ENCODE peak calls at places on chromosomes 12 and 14, in four cellular contexts. M is adrenal gland, C is GM06990, P is neural crest cell. V is an unnamed sample.
A peak's percentile ranks its signal among the peaks of the same experiment; 100 is the strongest.

GRCh38 chr14:100079606-100080005 is 14.4 kb downstream of the EVL start:
- DNase-seq in M (no peak), C (no peak), P (no peak), V (no peak)

GRCh38 chr14:65170768-65171251 is 68.5 kb upstream of the MAX start:
- DNase-seq in M (peak; percentile 21), C (peak; percentile 62), P (peak; percentile 50), V (peak; percentile 23)

GRCh38 chr14:94043111-94043755 is 17.1 kb downstream of the OTUB2 start:
- DNase-seq in M (no peak), C (no peak), P (no peak), V (no peak)

GRCh38 chr14:98143566-98143965 is 1128.4 kb downstream of the BCL11B start:
- DNase-seq in M (no peak), C (no peak), P (no peak), V (no peak)

GRCh38 chr14:22448905-22449611 is 140.0 kb downstream of the DAD1 start:
- DNase-seq in M (no peak), C (peak; percentile 33), P (no peak), V (no peak)

GRCh38 chr12:22334696-22335290 is at the start of gene ST8SIA1:
- DNase-seq in M (peak; percentile 63), C (no peak), P (peak; percentile 57), V (peak; percentile 42)

GRCh38 chr14:77681196-77682157 is 26.3 kb downstream of the ALKBH1 start:
- DNase-seq in M (no peak), C (no peak), P (no peak), V (no peak)

GRCh38 chr12:42448841-42449240 is 122.9 kb downstream of the PPHLN1 start:
- DNase-seq in M (no peak), C (no peak), P (no peak), V (no peak)

GRCh38 chr12:32163596-32163995 is 56.9 kb downstream of the BICD1 start:
- DNase-seq in M (no peak), C (no peak), P (no peak), V (no peak)

GRCh38 chr14:105944632-105945610 is 418.5 kb downstream of the TMEM121 start:
- DNase-seq in M (peak; percentile 73), C (peak; percentile 6), P (no peak), V (peak; percentile 80)

GRCh38 chr14:97120204-97121120 is 323.3 kb downstream of the VRK1 start:
- DNase-seq in M (no peak), C (peak; percentile 10), P (no peak), V (no peak)

GRCh38 chr14:88470542-88471440 is 84.0 kb downstream of the PTPN21 start:
- DNase-seq in M (no peak), C (no peak), P (no peak), V (no peak)

GRCh38 chr14:94332587-94332986 is 9.5 kb upstream of the SERPINA6 start:
- DNase-seq in M (no peak), C (no peak), P (no peak), V (no peak)

GRCh38 chr14:34628681-34629135 is 1.2 kb downstream of the SNX6 start:
- DNase-seq in M (peak; percentile 23), C (no peak), P (no peak), V (peak; percentile 32)

GRCh38 chr12:51323317-51323960 is 535 bp downstream of the BIN2 start:
- DNase-seq in M (no peak), C (no peak), P (no peak), V (peak; percentile 33)

GRCh38 chr12:11855993-11856374 is 206.5 kb downstream of the ETV6 start:
- DNase-seq in M (no peak), C (peak; percentile 64), P (no peak), V (no peak)

GRCh38 chr14:87522575-87522974 is 470.4 kb downstream of the GALC start:
- DNase-seq in M (no peak), C (no peak), P (no peak), V (no peak)

GRCh38 chr12:31306871-31307270 is 19.1 kb downstream of the SINHCAF start:
- DNase-seq in M (no peak), C (no peak), P (no peak), V (no peak)

GRCh38 chr12:632102-632696 is 31.0 kb downstream of the NINJ2 start:
- DNase-seq in M (no peak), C (no peak), P (no peak), V (no peak)

GRCh38 chr12:115163710-115164109 is 479.7 kb upstream of the TBX3 start:
- DNase-seq in M (no peak), C (no peak), P (no peak), V (no peak)

GRCh38 chr14:90808759-90809529 is 7.3 kb downstream of the TTC7B start:
- DNase-seq in M (no peak), C (no peak), P (no peak), V (no peak)

GRCh38 chr12:62977419-62977818 is 42.5 kb upstream of the PPM1H start:
- DNase-seq in M (no peak), C (no peak), P (no peak), V (no peak)

GRCh38 chr12:116266220-116266619 is 11.3 kb downstream of the MED13L start:
- DNase-seq in M (no peak), C (no peak), P (no peak), V (no peak)

GRCh38 chr12:32821293-32822089 is 65.8 kb upstream of the YARS2 start:
- DNase-seq in M (no peak), C (no peak), P (no peak), V (no peak)

GRCh38 chr14:82861321-82861720 is 1327.7 kb upstream of the SEL1L start:
- DNase-seq in M (no peak), C (no peak), P (no peak), V (no peak)

GRCh38 chr14:81471062-81471461 is 62.6 kb downstream of the SEL1L start:
- DNase-seq in M (no peak), C (peak; percentile 53), P (no peak), V (no peak)

GRCh38 chr12:132955094-132955932 is 793 bp downstream of the ZNF605 start:
- DNase-seq in M (peak; percentile 59), C (peak; percentile 70), P (peak; percentile 20), V (no peak)

GRCh38 chr14:79791055-79791732 is 420.1 kb downstream of the DIO2 start:
- DNase-seq in M (no peak), C (no peak), P (no peak), V (no peak)

GRCh38 chr14:30291216-30291615 is 267.7 kb upstream of the G2E3 start:
- DNase-seq in M (no peak), C (no peak), P (no peak), V (no peak)

DNA sequence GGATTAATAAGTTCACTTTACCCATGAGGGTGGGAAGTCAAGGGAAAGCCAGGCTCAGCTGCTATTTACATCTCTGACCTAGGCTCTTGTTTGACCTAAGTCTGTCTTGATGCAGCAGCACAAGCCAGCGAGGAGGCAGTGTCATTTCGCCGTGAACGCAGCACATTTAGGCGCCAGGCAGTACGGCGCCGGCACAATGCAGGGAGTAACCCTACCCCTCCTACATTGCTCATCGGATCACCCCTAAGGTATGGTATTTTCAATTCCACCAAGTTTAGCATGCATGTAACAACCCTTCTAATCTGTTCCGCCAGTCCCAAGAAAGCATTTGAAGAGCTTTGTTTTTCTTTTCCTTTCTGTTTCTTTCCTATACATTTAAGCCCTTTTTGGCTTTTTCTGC is 81.2 kb downstream of the PCNX1 start:
- DNase-seq in M (no peak), C (no peak), P (no peak), V (no peak)
- TF ChIP-seq CTCF in M (no peak), C (no peak), P (no peak), V (no peak)

GRCh38 chr14:101331141-101331525 is 230.2 kb upstream of the DIO3 start:
- DNase-seq in M (no peak), C (no peak), P (no peak), V (no peak)
- TF ChIP-seq CTCF in M (no peak), C (no peak), P (no peak), V (no peak)

GRCh38 chr14:57189070-57189469 is 79.6 kb downstream of the EXOC5 start:
- DNase-seq in M (no peak), C (no peak), P (no peak), V (no peak)
- TF ChIP-seq CTCF in M (no peak), C (peak; percentile 7), P (peak; percentile 47), V (no peak)

DNA sequence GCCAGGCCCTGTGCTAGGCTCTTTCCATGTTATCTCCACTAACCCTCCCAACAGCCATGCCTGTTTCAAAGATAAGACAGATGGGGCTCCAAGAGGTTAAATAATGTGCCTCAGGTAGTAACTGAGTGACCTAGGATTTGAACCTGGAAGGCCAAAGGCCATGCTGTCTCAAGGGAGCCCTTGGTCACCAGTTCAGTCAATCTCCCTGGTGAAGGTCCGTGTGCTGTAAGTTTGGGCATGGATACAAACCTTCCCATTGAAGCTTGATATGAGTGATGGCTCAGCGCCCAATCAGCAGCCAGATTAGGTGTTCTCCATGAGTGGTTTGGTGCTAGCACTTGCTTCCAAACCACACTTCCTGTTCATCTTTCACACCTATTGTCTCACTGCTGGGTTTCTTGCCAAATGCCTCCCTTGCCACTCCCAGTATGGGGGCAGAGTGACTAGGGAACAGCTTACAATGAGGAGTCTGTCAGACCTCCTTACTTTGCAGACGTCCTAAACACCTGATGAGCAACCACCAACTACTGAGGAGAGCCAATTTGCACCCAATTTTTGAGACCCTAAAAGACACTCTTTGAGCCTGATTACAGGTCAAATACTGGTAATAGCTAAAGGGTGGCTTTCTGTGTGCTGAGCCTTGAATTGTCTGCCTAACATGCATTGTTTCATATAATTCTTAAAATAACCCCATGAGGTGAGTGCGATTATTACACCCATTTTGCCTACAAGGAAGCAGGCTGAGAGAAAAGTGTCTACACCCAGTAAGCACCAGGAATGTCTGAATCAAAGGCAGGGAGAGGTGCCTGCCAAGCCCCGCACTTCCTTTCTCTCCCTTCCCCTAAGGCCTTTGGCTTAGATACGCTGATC is 48.5 kb upstream of the FOS start:
- DNase-seq in M (peak; percentile 11), C (peak; percentile 65), P (no peak), V (peak; percentile 52)
- TF ChIP-seq CTCF in M (no peak), C (no peak), P (peak; percentile 54), V (peak; percentile 35)

DNA sequence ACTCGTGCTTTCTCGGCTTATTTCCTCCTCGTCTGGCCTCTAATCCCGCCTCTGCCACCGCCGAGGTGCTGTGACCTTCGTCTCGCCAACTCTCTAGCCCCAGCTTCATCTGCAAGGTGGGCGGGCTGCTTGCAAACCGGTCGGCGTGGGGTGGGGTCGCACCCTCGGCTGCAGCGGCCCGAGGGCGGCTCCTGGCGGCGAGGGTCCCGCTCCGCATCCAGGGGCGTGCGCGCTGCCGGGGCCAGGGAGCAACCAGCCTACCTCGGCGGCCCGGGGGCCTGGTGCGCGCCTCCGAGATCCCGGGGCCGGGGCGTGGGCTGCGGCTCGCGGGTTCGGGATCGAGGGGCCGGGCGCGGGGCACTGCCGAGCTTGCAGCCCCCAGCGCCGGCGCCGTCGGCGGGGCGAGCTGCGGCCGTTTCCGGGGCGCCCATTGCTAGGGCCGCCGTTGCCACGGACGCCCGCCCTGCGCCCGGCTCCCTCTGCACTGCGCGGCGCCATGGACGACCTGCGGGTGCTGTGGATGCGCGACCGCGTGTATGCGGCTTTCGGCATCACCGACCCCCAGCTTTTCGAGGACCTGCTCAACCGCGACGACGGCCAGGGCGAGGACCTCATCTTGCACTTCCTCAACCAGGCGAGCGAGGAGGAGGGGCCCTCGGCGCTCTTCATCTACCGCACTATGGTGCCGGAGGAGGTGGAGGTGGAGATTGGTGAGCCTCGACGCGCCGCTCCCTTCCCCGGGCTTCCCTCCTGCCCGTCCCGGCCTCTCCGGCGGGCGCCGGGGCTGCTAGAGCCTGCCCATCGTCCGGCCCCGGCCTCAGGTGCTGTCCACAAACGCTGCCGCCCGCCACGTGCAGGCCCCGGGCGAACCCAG is at the start of gene DNAH10:
- DNase-seq in M (peak; percentile 5), C (peak; percentile 76), P (peak; percentile 68), V (peak; percentile 57)
- TF ChIP-seq CTCF in M (peak; percentile 15), C (peak; percentile 15), P (peak; percentile 64), V (no peak)

DNA sequence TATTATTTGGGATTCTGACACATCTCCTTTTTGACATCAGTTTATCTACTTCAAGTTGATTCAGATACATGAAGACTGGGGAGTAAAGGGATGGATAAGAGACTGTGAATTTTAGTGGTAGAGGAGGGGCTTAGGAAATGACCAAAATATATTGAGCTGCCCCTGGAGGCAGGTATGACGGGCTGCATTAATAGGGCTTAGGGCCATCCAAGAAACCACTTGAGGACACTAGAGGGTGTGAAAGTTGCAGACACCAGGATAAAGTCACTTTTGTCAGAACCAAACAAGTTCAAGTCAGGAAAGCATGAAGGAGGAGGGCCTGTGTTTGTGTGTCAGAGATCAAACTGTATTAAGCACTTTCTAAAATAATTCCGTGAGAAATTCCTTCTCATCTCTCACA is 137.1 kb downstream of the SLC38A1 start:
- DNase-seq in M (no peak), C (no peak), P (no peak), V (no peak)
- TF ChIP-seq CTCF in M (no peak), C (peak; percentile 1), P (no peak), V (no peak)